ENCODE peak calls at places on chromosome 12, in six cellular contexts. N, C, H, P, F and D are unnamed samples.

GRCh38 chr12:62878211-62878610 is 56.7 kb downstream of the PPM1H start:
- DNase-seq in N (no peak), C (no peak), H (no peak), P (no peak), F (no peak), D (no peak)

GRCh38 chr12:124299628-124300388 is 4.9 kb downstream of the RFLNA start:
- DNase-seq in N (no peak), C (no peak), H (no peak), P (no peak), F (no peak), D (no peak)

GRCh38 chr12:92827836-92828431 is 101.2 kb downstream of the EEA1 start:
- DNase-seq in N (peak; percentile 40), C (no peak), H (peak; percentile 8), P (peak; percentile 49), F (peak; percentile 67), D (peak; percentile 17)

GRCh38 chr12:79927772-79928474 is 7.0 kb downstream of the PPP1R12A start:
- DNase-seq in N (no peak), C (no peak), H (no peak), P (peak; percentile 23), F (peak; percentile 24), D (no peak)

GRCh38 chr12:88339254-88339949 is 197.3 kb downstream of the TMTC3 start:
- DNase-seq in N (no peak), C (no peak), H (no peak), P (peak; percentile 85), F (peak; percentile 72), D (no peak)

GRCh38 chr12:89309452-89309802 is 42.9 kb downstream of the DUSP6 start:
- DNase-seq in N (no peak), C (no peak), H (no peak), P (no peak), F (peak; percentile 17), D (no peak)

GRCh38 chr12:106174876-106175275 is 36.1 kb upstream of the NUAK1 start:
- DNase-seq in N (no peak), C (no peak), H (no peak), P (peak; percentile 23), F (no peak), D (peak; percentile 26)

GRCh38 chr12:4091001-4091789 is 182.4 kb upstream of the CCND2 start:
- DNase-seq in N (no peak), C (no peak), H (no peak), P (no peak), F (no peak), D (no peak)

GRCh38 chr12:15700595-15700994 is 88.6 kb downstream of the EPS8 start:
- DNase-seq in N (no peak), C (no peak), H (no peak), P (peak; percentile 95), F (peak; percentile 93), D (no peak)

GRCh38 chr12:58711968-58712367 is 208.3 kb downstream of the LRIG3 start:
- DNase-seq in N (no peak), C (no peak), H (no peak), P (peak; percentile 80), F (peak; percentile 4), D (no peak)

GRCh38 chr12:65524666-65525065 is 246.2 kb downstream of the MSRB3 start:
- DNase-seq in N (no peak), C (no peak), H (no peak), P (peak; percentile 89), F (peak; percentile 86), D (no peak)

GRCh38 chr12:104720346-104721064 is 237.6 kb downstream of the SLC41A2 start:
- DNase-seq in N (no peak), C (no peak), H (no peak), P (peak; percentile 47), F (peak; percentile 32), D (no peak)

GRCh38 chr12:65232490-65233077 is 45.9 kb upstream of the MSRB3 start:
- DNase-seq in N (peak; percentile 13), C (no peak), H (no peak), P (peak; percentile 38), F (peak; percentile 35), D (peak; percentile 44)

GRCh38 chr12:26557326-26557725 is 275.7 kb downstream of the ITPR2 start:
- DNase-seq in N (no peak), C (no peak), H (no peak), P (no peak), F (no peak), D (no peak)

GRCh38 chr12:120529641-120530314 is 820 bp upstream of the COQ5 start:
- DNase-seq in N (peak; percentile 82), C (no peak), H (peak; percentile 11), P (peak; percentile 33), F (peak; percentile 33), D (peak; percentile 80)

GRCh38 chr12:34400423-34400881 is 378.2 kb downstream of the ALG10 start:
- DNase-seq in N (no peak), C (no peak), H (no peak), P (no peak), F (no peak), D (no peak)

GRCh38 chr12:112761366-112761986 is 30.1 kb upstream of the RPH3A start:
- DNase-seq in N (no peak), C (no peak), H (no peak), P (no peak), F (no peak), D (no peak)

GRCh38 chr12:54631988-54632728 is 2.5 kb downstream of the LACRT start:
- DNase-seq in N (peak; percentile 35), C (no peak), H (no peak), P (no peak), F (no peak), D (peak; percentile 13)

GRCh38 chr12:2054091-2055018 is 1.6 kb downstream of the CACNA1C start:
- DNase-seq in N (no peak), C (no peak), H (no peak), P (no peak), F (peak; percentile 18), D (no peak)

GRCh38 chr12:4984344-4984743 is 59.3 kb upstream of the KCNA5 start:
- DNase-seq in N (no peak), C (no peak), H (no peak), P (no peak), F (no peak), D (no peak)

GRCh38 chr12:128791395-128792322 is 32.1 kb downstream of the SLC15A4 start:
- DNase-seq in N (no peak), C (no peak), H (no peak), P (peak; percentile 13), F (no peak), D (no peak)

GRCh38 chr12:82363990-82364389 is 5.7 kb downstream of the METTL25 start:
- DNase-seq in N (no peak), C (no peak), H (no peak), P (no peak), F (no peak), D (no peak)

GRCh38 chr12:103503546-103504480 is 8.0 kb upstream of the C12orf42 start:
- DNase-seq in N (peak; percentile 55), C (no peak), H (peak; percentile 29), P (no peak), F (no peak), D (peak; percentile 46)

GRCh38 chr12:117450186-117450585 is 88.8 kb upstream of the NOS1 start:
- DNase-seq in N (no peak), C (no peak), H (no peak), P (no peak), F (no peak), D (no peak)

GRCh38 chr12:113439606-113440030 is 17.4 kb downstream of the SDSL start:
- DNase-seq in N (peak; percentile 78), C (no peak), H (peak; percentile 64), P (peak; percentile 31), F (peak; percentile 48), D (peak; percentile 33)

GRCh38 chr12:524167-524951 is 64.6 kb downstream of the B4GALNT3 start:
- DNase-seq in N (no peak), C (no peak), H (no peak), P (no peak), F (no peak), D (peak; percentile 35)

GRCh38 chr12:97716356-97716755 is 253.8 kb downstream of the RMST start:
- DNase-seq in N (peak; percentile 62), C (peak; percentile 13), H (peak; percentile 6), P (no peak), F (peak; percentile 6), D (no peak)

GRCh38 chr12:45205165-45205825 is 10.6 kb upstream of the ANO6 start:
- DNase-seq in N (no peak), C (no peak), H (no peak), P (no peak), F (no peak), D (no peak)

GRCh38 chr12:19397534-19397933 is 41.8 kb upstream of the AEBP2 start:
- DNase-seq in N (no peak), C (no peak), H (no peak), P (peak; percentile 60), F (no peak), D (peak; percentile 95)

DNA sequence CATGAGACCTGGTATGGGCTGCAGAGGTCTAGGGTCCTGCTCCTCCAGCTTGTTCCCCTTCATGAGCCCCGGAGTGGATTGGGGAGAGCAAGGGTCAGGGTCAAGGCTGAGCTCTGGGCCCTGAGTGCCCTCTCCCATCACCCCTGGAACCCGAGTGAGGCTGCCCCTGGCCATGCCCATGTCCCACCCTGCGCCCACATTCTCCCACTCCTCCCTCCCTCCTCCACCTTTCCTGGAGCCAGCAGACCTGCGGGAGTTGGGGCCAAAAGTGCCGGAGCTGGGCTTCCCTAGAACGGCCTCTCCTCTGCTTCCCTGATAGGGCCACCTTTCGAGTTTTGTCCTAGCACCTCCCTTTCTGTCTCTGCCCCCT is 597 bp downstream of the SCNN1A start:
- DNase-seq in N (no peak), C (no peak), H (no peak), P (no peak), F (no peak), D (no peak)
- H2AK5ac ChIP-seq in N (peak overlapping the region; percentile 24), C (peak overlapping the region; percentile 95), H (peak overlapping the region; percentile 79), P (no peak overlapping the region), F (peak overlapping the region; percentile 69), D (peak overlapping the region; percentile 60)

GRCh38 chr12:55718650-55719275 is 1.4 kb upstream of the RDH5 start:
- DNase-seq in N (no peak), C (no peak), H (no peak), P (no peak), F (no peak), D (no peak)

GRCh38 chr12:55716582-55717396 is 943 bp downstream of the BLOC1S1 start:
- DNase-seq in N (no peak), C (no peak), H (no peak), P (no peak), F (no peak), D (no peak)

GRCh38 chr12:55719371-55719770 is 822 bp upstream of the RDH5 start:
- DNase-seq in N (no peak), C (no peak), H (no peak), P (no peak), F (no peak), D (no peak)

GRCh38 chr12:55717397-55718007 is 1.7 kb downstream of the BLOC1S1 start:
- DNase-seq in N (peak; percentile 74), C (no peak), H (no peak), P (peak; percentile 86), F (peak; percentile 77), D (no peak)

GRCh38 chr12:55718020-55718419 is 2.2 kb upstream of the RDH5 start:
- DNase-seq in N (peak; percentile 87), C (no peak), H (no peak), P (no peak), F (no peak), D (no peak)
- H3K18ac ChIP-seq in N (peak overlapping the region; percentile 76), C (no peak overlapping the region), H (peak overlapping the region; percentile 81), P (peak overlapping the region; percentile 11), F (no peak overlapping the region), D (no peak overlapping the region)

GRCh38 chr12:6770600-6770999 is 1.7 kb upstream of the LAG3 start:
- DNase-seq in N (no peak), C (no peak), H (no peak), P (no peak), F (no peak), D (no peak)
- H3K4me1 ChIP-seq in N (peaks cover 9% of the 10 kb centered on the region), C (peaks cover 18% of the 10 kb centered on the region), H (peaks cover 40% of the 10 kb centered on the region), P (peaks cover 15% of the 10 kb centered on the region), F (peaks cover 36% of the 10 kb centered on the region), D (peaks cover 19% of the 10 kb centered on the region)

GRCh38 chr12:43396671-43397070 is 155.3 kb downstream of the ADAMTS20 start:
- DNase-seq in N (no peak), C (no peak), H (no peak), P (no peak), F (no peak), D (no peak)
- H2AK5ac ChIP-seq in N (no peak overlapping the region), C (no peak overlapping the region), H (no peak overlapping the region), P (no peak overlapping the region), F (no peak overlapping the region), D (no peak overlapping the region)